ENCODE peak calls at places on chromosomes 12 and 14, in eight cellular contexts. D is keratinocyte, Z is SK-N-SH, Y is HCT116, X is OCI-LY7, J is MM.1S, N is GM23248, V is PC-3. B is an unnamed sample.

GRCh38 chr12:39365364-39366001 is 77.4 kb downstream of the KIF21A start:
- DNase-seq in D (no peak), Z (no peak), Y (no peak), X (peak; percentile 4), J (no peak), N (peak; percentile 12), V (no peak), B (no peak)

GRCh38 chr14:96739511-96739910 is 57.7 kb upstream of the VRK1 start:
- DNase-seq in D (no peak), Z (no peak), Y (no peak), X (no peak), J (no peak), N (no peak), V (no peak), B (no peak)

GRCh38 chr14:62283837-62284236 is 521.6 kb downstream of the SNAPC1 start:
- DNase-seq in D (no peak), Z (no peak), Y (no peak), X (no peak), J (no peak), N (no peak), V (no peak), B (no peak)

GRCh38 chr12:12784116-12784515 is 1.3 kb upstream of the APOLD1 start:
- DNase-seq in D (no peak), Z (no peak), Y (no peak), X (no peak), J (no peak), N (no peak), V (no peak), B (no peak)

GRCh38 chr12:22100952-22101748 is 55.1 kb downstream of the CMAS start:
- DNase-seq in D (peak; percentile 53), Z (no peak), Y (peak; percentile 18), X (peak; percentile 30), J (peak; percentile 65), N (peak; percentile 65), V (peak; percentile 46), B (peak; percentile 12)

GRCh38 chr14:89041245-89041585 is 216.8 kb downstream of the TTC8 start:
- DNase-seq in D (no peak), Z (peak; percentile 69), Y (peak; percentile 27), X (no peak), J (no peak), N (no peak), V (peak; percentile 78), B (no peak)

GRCh38 chr14:68686724-68687123 is 106.1 kb downstream of the ZFP36L1 start:
- DNase-seq in D (no peak), Z (no peak), Y (no peak), X (peak; percentile 37), J (no peak), N (no peak), V (no peak), B (no peak)

GRCh38 chr12:6347367-6348338 is 5.8 kb upstream of the TNFRSF1A start:
- DNase-seq in D (no peak), Z (no peak), Y (no peak), X (no peak), J (no peak), N (peak; percentile 59), V (no peak), B (peak; percentile 53)

DNA sequence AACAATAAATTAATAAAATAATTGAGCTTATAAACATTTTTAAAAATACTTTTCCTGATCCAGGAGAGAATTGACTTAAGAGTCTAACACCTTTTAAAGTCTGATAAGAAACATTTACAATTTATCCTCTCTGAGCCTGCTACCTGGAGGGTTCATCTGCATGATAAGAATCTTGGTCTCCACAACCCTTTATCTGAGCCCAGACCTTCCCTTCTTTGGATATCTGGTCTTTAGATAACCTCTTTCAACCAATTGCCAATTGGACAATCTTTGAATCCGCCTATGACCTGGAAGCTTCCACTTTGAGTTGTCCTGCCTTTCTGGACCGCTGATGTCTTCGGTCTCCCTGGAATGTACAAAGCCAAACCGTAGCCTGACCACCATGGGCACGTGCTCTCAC is 1393.3 kb upstream of the TMEM132C start:
- DNase-seq in D (no peak), Z (no peak), Y (no peak), X (no peak), J (no peak), N (no peak), V (no peak), B (no peak)
- H3K27ac ChIP-seq in D (no peak overlapping the region), Z (no peak overlapping the region), Y (no peak overlapping the region), X (no peak overlapping the region), J (no peak overlapping the region), N (no peak overlapping the region), V (no peak overlapping the region), B (no peak overlapping the region)

GRCh38 chr12:66014818-66015217 is 115.7 kb downstream of the LLPH start:
- DNase-seq in D (peak; percentile 42), Z (no peak), Y (no peak), X (no peak), J (no peak), N (peak; percentile 24), V (peak; percentile 50), B (no peak)
- H2AFZ ChIP-seq in D (peak overlapping the region; percentile 59), Z (peak overlapping the region; percentile 73), Y (peak overlapping the region; percentile 13), X (no peak overlapping the region), J (no peak overlapping the region), N (peak overlapping the region; percentile 9), V (no peak overlapping the region), B (no peak overlapping the region)

GRCh38 chr12:79688376-79689040 is 2.3 kb downstream of the PAWR start:
- DNase-seq in D (no peak), Z (no peak), Y (no peak), X (no peak), J (peak; percentile 25), N (peak; percentile 53), V (no peak), B (no peak)
- H3K27ac ChIP-seq in D (peak overlapping the region; percentile 99), Z (no peak overlapping the region), Y (no peak overlapping the region), X (peak overlapping the region; percentile 84), J (peak overlapping the region; percentile 41), N (peak overlapping the region; percentile 100), V (peak overlapping the region; percentile 67), B (no peak overlapping the region)

GRCh38 chr14:20002319-20002718 is 356 bp downstream of the OR4Q2 start:
- DNase-seq in D (no peak), Z (no peak), Y (no peak), X (no peak), J (no peak), N (no peak), V (no peak), B (no peak)

DNA sequence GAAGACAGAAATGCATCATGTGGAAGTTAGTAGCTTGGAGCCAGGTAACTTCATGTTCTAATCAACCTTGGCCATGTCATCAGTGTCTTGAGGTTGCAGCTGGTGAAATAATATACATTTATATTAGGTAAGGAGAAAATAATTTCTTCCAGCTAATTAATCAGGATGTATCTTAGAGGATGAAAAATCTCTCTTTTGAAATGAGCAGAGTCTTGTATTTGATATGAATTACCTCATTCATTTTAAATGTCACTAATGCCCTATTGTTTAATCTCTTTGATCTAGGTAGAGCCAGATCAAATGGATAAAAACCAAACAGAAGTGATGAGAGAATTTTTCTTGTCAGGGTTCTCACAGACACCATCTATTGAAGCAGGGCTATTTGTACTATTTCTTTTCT is at the start of gene OR4Q2:
- DNase-seq in D (no peak), Z (no peak), Y (no peak), X (no peak), J (no peak), N (no peak), V (no peak), B (no peak)
- H2AFZ ChIP-seq in D (no peak within 1 kb of the TSS), Z (no peak within 1 kb of the TSS), Y (no peak within 1 kb of the TSS), X (no peak within 1 kb of the TSS), J (no peak within 1 kb of the TSS), N (no peak within 1 kb of the TSS), V (no peak within 1 kb of the TSS), B (no peak within 1 kb of the TSS)

DNA sequence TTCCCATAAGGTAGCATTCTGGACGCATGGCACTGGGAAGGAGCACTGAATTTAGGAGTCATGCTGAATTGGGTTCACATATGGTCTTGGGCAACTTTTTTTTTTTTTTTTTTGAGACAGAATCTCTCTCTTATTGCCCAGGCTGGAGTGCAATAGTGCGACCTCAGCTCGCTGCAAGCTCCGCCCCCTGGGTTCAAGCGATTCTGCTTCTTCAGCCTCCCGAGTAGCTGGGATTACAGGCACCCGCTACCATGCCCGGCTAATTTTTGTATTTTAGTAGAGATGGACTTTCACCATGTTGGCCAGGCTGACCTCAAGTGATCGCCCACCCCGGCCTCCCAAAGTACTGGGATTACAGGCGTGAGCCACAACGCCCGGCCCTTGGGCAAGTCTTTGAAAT is 13.3 kb downstream of the DIP2B start:
- DNase-seq in D (no peak), Z (no peak), Y (no peak), X (no peak), J (no peak), N (no peak), V (no peak), B (no peak)
- H3K27ac ChIP-seq in D (no peak overlapping the region), Z (no peak overlapping the region), Y (no peak overlapping the region), X (peak overlapping the region; percentile 58), J (peak overlapping the region; percentile 71), N (peak overlapping the region; percentile 49), V (no peak overlapping the region), B (no peak overlapping the region)

GRCh38 chr14:49966971-49967630 is 74.2 kb downstream of the ARF6 start:
- DNase-seq in D (no peak), Z (no peak), Y (no peak), X (no peak), J (no peak), N (no peak), V (peak; percentile 77), B (no peak)
- H2AFZ ChIP-seq in D (no peak overlapping the region), Z (no peak overlapping the region), Y (peak overlapping the region; percentile 81), X (peak overlapping the region; percentile 92), J (no peak overlapping the region), N (no peak overlapping the region), V (no peak overlapping the region), B (no peak overlapping the region)

GRCh38 chr14:92449404-92449975 is 64.1 kb upstream of the RIN3 start:
- DNase-seq in D (no peak), Z (no peak), Y (no peak), X (no peak), J (no peak), N (no peak), V (no peak), B (no peak)

GRCh38 chr14:92451755-92452154 is 61.8 kb upstream of the RIN3 start:
- DNase-seq in D (no peak), Z (no peak), Y (no peak), X (no peak), J (no peak), N (no peak), V (no peak), B (no peak)

GRCh38 chr14:92448786-92449185 is 64.8 kb upstream of the RIN3 start:
- DNase-seq in D (no peak), Z (no peak), Y (no peak), X (no peak), J (no peak), N (no peak), V (no peak), B (no peak)

GRCh38 chr14:92451245-92451644 is 62.3 kb upstream of the RIN3 start:
- DNase-seq in D (no peak), Z (no peak), Y (no peak), X (no peak), J (no peak), N (no peak), V (no peak), B (no peak)

GRCh38 chr14:92450351-92451070 is 63.1 kb upstream of the RIN3 start:
- DNase-seq in D (no peak), Z (no peak), Y (no peak), X (no peak), J (no peak), N (no peak), V (no peak), B (no peak)
- H3K27ac ChIP-seq in D (no peak overlapping the region), Z (no peak overlapping the region), Y (no peak overlapping the region), X (no peak overlapping the region), J (no peak overlapping the region), N (no peak overlapping the region), V (no peak overlapping the region), B (no peak overlapping the region)